ENCODE peak calls at places on chromosomes 3 and 15, in nine cellular contexts. T is effector memory CD4-positive, alpha-beta T cell; U is anterior cingulate cortex; O is GM03348; I is neural crest cell; A is neuronal stem cell; W is AG09319; V is endothelial cell; H is naive B cell. L is an unnamed sample.

GRCh38 chr3:143445118-143445517 is 325.5 kb downstream of the CHST2 start:
- DNase-seq in T (no peak), U (no peak), O (no peak), I (no peak), A (no peak), W (no peak), V (no peak), H (no peak), L (no peak)

GRCh38 chr3:177725165-177725564 is 527.9 kb upstream of the TBL1XR1 start:
- DNase-seq in T (no peak), U (no peak), O (no peak), I (no peak), A (no peak), W (no peak), V (no peak), H (no peak), L (no peak)

GRCh38 chr15:45795487-45796069 is 160.7 kb downstream of the SQOR start:
- DNase-seq in T (no peak), U (no peak), O (peak; percentile 17), I (peak; percentile 18), A (peak; percentile 70), W (no peak), V (peak; percentile 30), H (no peak), L (peak; percentile 34)

GRCh38 chr15:66882251-66883020 is 180.4 kb downstream of the SMAD6 start:
- DNase-seq in T (no peak), U (no peak), O (peak; percentile 82), I (no peak), A (no peak), W (no peak), V (no peak), H (no peak), L (no peak)

GRCh38 chr3:156674911-156675743 is 737 bp downstream of the TIPARP start:
- DNase-seq in T (peak; percentile 16), U (peak; percentile 36), O (peak; percentile 63), I (peak; percentile 58), A (peak; percentile 61), W (no peak), V (peak; percentile 58), H (peak; percentile 50), L (peak; percentile 72)

GRCh38 chr3:157738441-157738840 is 235.2 kb upstream of the VEPH1 start:
- DNase-seq in T (no peak), U (no peak), O (no peak), I (no peak), A (no peak), W (no peak), V (no peak), H (no peak), L (no peak)

GRCh38 chr3:116299646-116300081 is 145.6 kb downstream of the LSAMP start:
- DNase-seq in T (no peak), U (no peak), O (no peak), I (no peak), A (no peak), W (no peak), V (no peak), H (no peak), L (no peak)

GRCh38 chr3:50254577-50255250 is 14.2 kb upstream of the SEMA3B start:
- DNase-seq in T (no peak), U (no peak), O (no peak), I (no peak), A (no peak), W (no peak), V (peak; percentile 16), H (no peak), L (no peak)

GRCh38 chr3:129317014-129317771 is 38.5 kb downstream of the HMCES start:
- DNase-seq in T (no peak), U (no peak), O (no peak), I (no peak), A (no peak), W (no peak), V (no peak), H (no peak), L (no peak)

GRCh38 chr15:40825661-40826088 is 2.8 kb downstream of the PPP1R14D start:
- DNase-seq in T (no peak), U (no peak), O (no peak), I (no peak), A (no peak), W (peak; percentile 15), V (no peak), H (no peak), L (peak; percentile 8)

GRCh38 chr3:86990734-86991481 is at the start of gene VGLL3:
- DNase-seq in T (no peak), U (no peak), O (peak; percentile 91), I (peak; percentile 65), A (peak; percentile 73), W (peak; percentile 78), V (peak; percentile 58), H (no peak), L (peak; percentile 84)

GRCh38 chr15:52558196-52558595 is 10.6 kb downstream of the ARPP19 start:
- DNase-seq in T (peak; percentile 24), U (no peak), O (no peak), I (no peak), A (no peak), W (no peak), V (no peak), H (no peak), L (no peak)

GRCh38 chr3:40584625-40585189 is 59.9 kb downstream of the ZNF621 start:
- DNase-seq in T (peak; percentile 31), U (peak; percentile 73), O (peak; percentile 93), I (peak; percentile 94), A (peak; percentile 74), W (peak; percentile 48), V (peak; percentile 95), H (peak; percentile 75), L (peak; percentile 90)

L was measured in HAP-1.